ENCODE peak calls at places on chromosomes 2 and 18, in ten cellular contexts. D is type B pancreatic cell; C is cardiac fibroblast; B is upper lobe of right lung; M is ELR; J is lung microvascular endothelial cell; U is pancreas; S is uterus; T is stimulated activated CD4-positive, alpha-beta T cell treated with anti-CD3 and anti-CD28 coated beads, Interleukin-12 subunit alpha, Interleukin-12 subunit beta, amount 100 ng/mL, for 48 hours; A is sciatic nerve. Q is an unnamed sample.

GRCh38 chr2:95346738-95347671 is 49.9 kb downstream of the KCNIP3 start:
- DNase-seq in D (peak; percentile 71), C (peak; percentile 9), B (peak; percentile 66), M (peak; percentile 47), J (no peak), U (no peak), S (peak; percentile 30), T (no peak), A (peak; percentile 61), Q (peak; percentile 47)

GRCh38 chr2:234495076-234495800 is 1.6 kb downstream of the ARL4C start:
- DNase-seq in D (no peak), C (peak; percentile 20), B (no peak), M (peak; percentile 42), J (peak; percentile 21), U (no peak), S (no peak), T (no peak), A (no peak), Q (no peak)

GRCh38 chr18:7830468-7830867 is 263.4 kb downstream of the PTPRM start:
- DNase-seq in D (no peak), C (peak; percentile 30), B (no peak), M (peak; percentile 44), J (peak; percentile 27), U (no peak), S (no peak), T (no peak), A (no peak), Q (no peak)

GRCh38 chr2:240429872-240430491 is 5.5 kb upstream of the GPC1 start:
- DNase-seq in D (no peak), C (no peak), B (peak; percentile 46), M (no peak), J (no peak), U (peak; percentile 45), S (no peak), T (no peak), A (peak; percentile 37), Q (peak; percentile 38)

GRCh38 chr2:98382739-98383138 is 36.5 kb downstream of the CNGA3 start:
- DNase-seq in D (no peak), C (no peak), B (no peak), M (no peak), J (no peak), U (no peak), S (no peak), T (no peak), A (no peak), Q (no peak)

GRCh38 chr2:46229134-46230063 is 67.8 kb upstream of the EPAS1 start:
- DNase-seq in D (no peak), C (peak; percentile 63), B (no peak), M (peak; percentile 67), J (peak; percentile 85), U (no peak), S (no peak), T (no peak), A (no peak), Q (no peak)

GRCh38 chr18:66635342-66635741 is 31.5 kb upstream of the CDH19 start:
- DNase-seq in D (no peak), C (no peak), B (no peak), M (no peak), J (peak; percentile 2), U (no peak), S (no peak), T (no peak), A (no peak), Q (no peak)

GRCh38 chr2:42421601-42422252 is 60.7 kb upstream of the COX7A2L start:
- DNase-seq in D (no peak), C (peak; percentile 30), B (no peak), M (peak; percentile 13), J (peak; percentile 7), U (no peak), S (no peak), T (no peak), A (no peak), Q (no peak)

GRCh38 chr2:118403658-118404451 is 315.6 kb downstream of the INSIG2 start:
- DNase-seq in D (no peak), C (no peak), B (no peak), M (no peak), J (no peak), U (no peak), S (no peak), T (no peak), A (no peak), Q (no peak)

GRCh38 chr18:44887227-44887631 is 206.5 kb downstream of the SETBP1 start:
- DNase-seq in D (no peak), C (peak; percentile 79), B (no peak), M (peak; percentile 0), J (peak; percentile 2), U (no peak), S (no peak), T (peak; percentile 30), A (no peak), Q (no peak)

GRCh38 chr2:191657977-191658376 is 20.0 kb upstream of the NABP1 start:
- DNase-seq in D (no peak), C (peak; percentile 81), B (no peak), M (peak; percentile 65), J (peak; percentile 94), U (no peak), S (no peak), T (no peak), A (no peak), Q (no peak)

GRCh38 chr2:67393237-67393636 is 3.9 kb upstream of the ETAA1 start:
- DNase-seq in D (no peak), C (peak; percentile 40), B (no peak), M (peak; percentile 45), J (no peak), U (no peak), S (no peak), T (no peak), A (no peak), Q (no peak)

GRCh38 chr18:8960740-8961657 is 141.5 kb upstream of the NDUFV2 start:
- DNase-seq in D (no peak), C (peak; percentile 87), B (no peak), M (peak; percentile 87), J (peak; percentile 43), U (no peak), S (no peak), T (no peak), A (no peak), Q (peak; percentile 56)

GRCh38 chr2:138298900-138299299 is 202.7 kb upstream of the SPOPL start:
- DNase-seq in D (no peak), C (no peak), B (no peak), M (no peak), J (no peak), U (no peak), S (no peak), T (no peak), A (no peak), Q (no peak)

GRCh38 chr2:41722668-41723369 is 325.0 kb upstream of the PKDCC start:
- DNase-seq in D (no peak), C (peak; percentile 92), B (no peak), M (no peak), J (no peak), U (no peak), S (no peak), T (no peak), A (no peak), Q (peak; percentile 54)

Q was measured in left lobe of liver.